ENCODE peak calls at places on chromosomes 16 and 17, in eight cellular contexts. B is HepG2, M is HCT116, P is H1, I is K562, Z is endothelial cell of umbilical vein, L is SK-N-MC, D is GM23338. H is an unnamed sample.

GRCh38 chr17:17836818-17837379 is at the start of gene SREBF1:
- DNase-seq in D (peak), Z (peak), B (peak), L (no peak), I (peak), M (no peak), P (peak), H (no peak)

GRCh38 chr16:73057369-73058210 is 9.7 kb upstream of the ZFHX3 start:
- DNase-seq in B (no peak), L (no peak), D (peak), M (no peak), I (peak), P (no peak), Z (peak), H (no peak)

GRCh38 chr16:67339453-67339852 is 12.8 kb downstream of the LRRC36 start:
- DNase-seq in P (no peak), B (peak), D (peak), L (no peak), M (peak), Z (peak), I (no peak), H (no peak)

GRCh38 chr16:29876578-29877249 is 13.7 kb upstream of the CDIPT start:
- DNase-seq in P (no peak), L (no peak), I (peak), D (peak), M (no peak), Z (no peak), B (no peak), H (no peak)

GRCh38 chr17:78197147-78197830 is 10.1 kb downstream of the AFMID start:
- DNase-seq in M (no peak), D (no peak), I (no peak), P (no peak), Z (no peak), B (no peak), L (no peak), H (no peak)

GRCh38 chr17:66373944-66374817 is 71.8 kb downstream of the PRKCA start:
- DNase-seq in L (no peak), I (peak), M (no peak), B (no peak), P (no peak), D (peak), Z (no peak), H (no peak)

GRCh38 chr17:3879591-3880417 is 13.0 kb downstream of the CAMKK1 start:
- DNase-seq in D (no peak), P (no peak), I (no peak), L (no peak), Z (no peak), B (no peak), M (no peak), H (no peak)

GRCh38 chr17:71505200-71505599 is 615.6 kb upstream of the SOX9 start:
- DNase-seq in D (no peak), Z (no peak), P (no peak), I (no peak), L (no peak), B (no peak), M (no peak), H (no peak)

GRCh38 chr16:88452485-88453216 is 429 bp upstream of the ZFPM1 start:
- DNase-seq in D (peak), P (peak), L (peak), I (peak), Z (peak), M (peak), B (peak), H (peak)

GRCh38 chr17:17736205-17737183 is 55.2 kb downstream of the RAI1 start:
- DNase-seq in L (no peak), Z (no peak), P (no peak), I (no peak), D (no peak), M (no peak), B (no peak), H (no peak)

GRCh38 chr16:82344157-82344556 is 174.1 kb upstream of the MPHOSPH6 start:
- DNase-seq in P (no peak), Z (no peak), B (peak), D (peak), M (no peak), L (no peak), I (no peak), H (no peak)

GRCh38 chr17:74159226-74159840 is 44.1 kb upstream of the RPL38 start:
- DNase-seq in I (no peak), Z (no peak), D (no peak), M (no peak), B (no peak), L (no peak), P (no peak), H (no peak)

GRCh38 chr16:88595101-88595500 is 24.9 kb downstream of the ZC3H18 start:
- DNase-seq in L (no peak), D (no peak), P (no peak), B (no peak), M (no peak), Z (no peak), I (no peak), H (no peak)

GRCh38 chr16:54509406-54509931 is 222.9 kb upstream of the IRX3 start:
- DNase-seq in D (no peak), Z (no peak), B (no peak), M (no peak), I (no peak), L (no peak), P (no peak), H (no peak)

GRCh38 chr16:84143784-84144199 is 1.2 kb downstream of the HSDL1 start:
- DNase-seq in Z (no peak), I (no peak), L (no peak), P (no peak), D (peak), M (no peak), B (no peak), H (no peak)

GRCh38 chr16:11014159-11014558 is 69.8 kb downstream of the CLEC16A start:
- DNase-seq in D (no peak), M (no peak), I (no peak), B (no peak), P (no peak), L (no peak), Z (no peak), H (no peak)

GRCh38 chr17:38577244-38577643 is 28.5 kb downstream of the SRCIN1 start:
- DNase-seq in B (no peak), D (no peak), P (no peak), L (no peak), Z (no peak), M (no peak), I (no peak), H (no peak)

GRCh38 chr17:47324224-47325020 is 667 bp downstream of the EFCAB13 start:
- DNase-seq in D (peak), P (no peak), Z (peak), L (no peak), B (no peak), I (no peak), M (no peak), H (peak)

GRCh38 chr16:11800385-11800718 is 3.3 kb upstream of the ZC3H7A start:
- DNase-seq in I (no peak), B (no peak), M (no peak), D (no peak), L (no peak), Z (no peak), P (no peak), H (no peak)

GRCh38 chr16:166375-167116 is 768 bp downstream of the HBM start:
- DNase-seq in M (no peak), B (no peak), Z (no peak), I (no peak), D (peak), L (no peak), P (no peak), H (no peak)
- TF ChIP-seq EZH2 in M (no peak), B (no peak), Z (no peak), I (no peak), D (peak), L (no peak), P (peak), H (no peak)

GRCh38 chr16:31273676-31274075 is 13.9 kb downstream of the ITGAM start:
- DNase-seq in I (no peak), M (no peak), P (no peak), Z (no peak), L (no peak), D (no peak), B (no peak), H (no peak)
- TF ChIP-seq POLR2AphosphoS5 in I (no peak), M (no peak), P (no peak), Z (no peak), L (no peak), D (no peak), B (no peak), H (no peak)

DNA sequence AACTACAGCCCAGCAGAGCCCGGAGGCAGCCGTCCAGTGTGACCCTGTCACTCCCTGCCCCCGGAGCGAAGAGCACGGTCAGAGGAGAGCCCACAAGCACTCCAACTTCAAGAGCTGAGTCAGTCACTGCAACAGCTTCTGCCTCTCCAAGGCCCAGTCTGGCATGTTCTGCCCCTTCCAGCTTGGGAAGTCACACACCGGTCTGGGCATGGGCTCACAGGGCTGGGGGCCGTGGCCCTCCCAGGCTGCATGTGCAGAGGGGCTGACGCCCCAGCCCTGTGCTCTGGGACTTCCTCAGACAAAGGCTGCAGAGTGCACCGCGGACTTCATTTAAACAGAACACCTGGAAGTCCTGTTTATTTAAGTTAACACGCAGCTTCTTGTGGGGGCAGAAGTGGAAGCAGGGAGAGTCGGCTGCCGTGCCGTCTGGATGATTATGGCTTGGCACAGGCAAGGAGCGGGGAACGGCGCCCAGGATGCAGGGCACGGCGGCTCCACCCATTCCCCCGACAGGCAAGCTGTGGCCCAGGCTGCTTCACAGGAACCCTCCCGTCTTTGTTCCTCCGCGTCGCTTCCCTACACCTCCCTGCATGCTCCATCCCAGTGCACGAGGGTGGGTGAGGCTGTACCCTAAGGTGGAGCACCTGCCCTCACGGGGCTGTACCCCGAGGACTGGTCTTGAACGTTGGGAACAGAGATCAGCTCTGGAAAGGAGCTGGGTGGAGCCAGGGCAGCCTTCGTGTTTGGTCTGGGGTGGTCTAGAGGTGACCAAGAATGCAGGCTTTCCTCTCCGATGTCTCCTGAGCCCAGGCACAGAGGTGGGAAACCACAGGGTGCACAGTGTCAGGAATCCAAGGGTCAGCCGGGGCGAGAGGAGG is 68.8 kb upstream of the METRNL start:
- DNase-seq in B (no peak), I (no peak), P (no peak), D (no peak), M (no peak), Z (no peak), L (no peak), H (no peak)
- TF ChIP-seq EZH2 in B (no peak), I (no peak), P (no peak), D (no peak), M (no peak), Z (no peak), L (no peak), H (no peak)

GRCh38 chr16:23400387-23400930 is 52.5 kb downstream of the COG7 start:
- DNase-seq in P (no peak), L (no peak), B (no peak), I (no peak), Z (no peak), M (no peak), D (no peak), H (no peak)
- TF ChIP-seq POLR2AphosphoS5 in P (no peak), L (no peak), B (no peak), I (no peak), Z (no peak), M (no peak), D (no peak), H (no peak)

DNA sequence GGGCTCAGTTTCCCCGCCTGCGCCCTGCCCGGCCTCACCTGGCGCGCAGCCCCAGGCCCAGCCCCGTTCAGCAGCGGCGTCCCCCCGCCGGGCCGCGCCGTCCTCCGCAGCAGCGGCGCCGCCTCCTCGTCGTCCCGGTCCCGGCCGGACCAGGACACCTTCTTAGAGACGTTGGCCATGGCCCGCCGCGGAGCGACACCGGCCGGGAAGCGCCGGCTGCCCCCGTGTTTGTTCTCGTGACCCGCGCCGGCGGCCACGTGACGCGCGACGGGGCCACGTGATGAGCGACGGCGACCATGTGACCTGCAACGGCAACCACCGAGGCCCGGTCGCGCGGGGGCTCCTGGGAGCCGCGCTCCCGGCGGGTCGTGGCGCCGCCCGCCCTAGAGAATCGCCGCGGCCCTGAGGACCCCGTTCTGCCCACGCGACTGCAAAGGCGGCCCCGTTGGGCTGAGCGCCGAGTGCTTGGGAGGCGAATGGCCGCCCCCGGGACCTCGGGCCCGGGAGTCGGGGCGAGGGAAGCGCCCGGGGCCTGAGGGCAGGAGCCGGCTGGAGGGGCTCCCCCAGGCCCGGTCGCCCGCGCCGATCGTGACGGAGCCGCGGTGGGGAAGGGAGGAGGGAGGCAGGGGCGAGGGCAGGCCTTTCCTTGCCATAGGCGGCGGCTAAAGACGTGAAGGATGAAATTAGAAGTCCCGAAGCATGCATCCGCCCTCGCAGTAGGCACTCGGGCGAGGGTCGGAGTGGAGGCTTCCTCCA is at the start of gene CLCN7:
- DNase-seq in M (peak), P (peak), L (no peak), B (peak), I (peak), D (peak), Z (peak), H (no peak)
- TF ChIP-seq EZH2 in M (no peak), P (no peak), L (no peak), B (no peak), I (no peak), D (no peak), Z (no peak), H (no peak)

GRCh38 chr17:37360632-37361031 is 15.2 kb upstream of the C17orf78 start:
- DNase-seq in I (no peak), B (no peak), M (no peak), D (no peak), Z (no peak), L (no peak), P (no peak), H (no peak)

GRCh38 chr17:37358098-37358829 is 17.5 kb upstream of the C17orf78 start:
- DNase-seq in L (no peak), P (peak), Z (peak), B (peak), I (peak), D (peak), M (no peak), H (no peak)

GRCh38 chr17:37361543-37361942 is 14.2 kb upstream of the C17orf78 start:
- DNase-seq in I (no peak), Z (no peak), D (no peak), M (no peak), B (no peak), L (no peak), P (no peak), H (no peak)

GRCh38 chr17:37359682-37360188 is 16.1 kb upstream of the C17orf78 start:
- DNase-seq in D (no peak), P (no peak), M (no peak), Z (no peak), L (no peak), B (no peak), I (no peak), H (no peak)

DNA sequence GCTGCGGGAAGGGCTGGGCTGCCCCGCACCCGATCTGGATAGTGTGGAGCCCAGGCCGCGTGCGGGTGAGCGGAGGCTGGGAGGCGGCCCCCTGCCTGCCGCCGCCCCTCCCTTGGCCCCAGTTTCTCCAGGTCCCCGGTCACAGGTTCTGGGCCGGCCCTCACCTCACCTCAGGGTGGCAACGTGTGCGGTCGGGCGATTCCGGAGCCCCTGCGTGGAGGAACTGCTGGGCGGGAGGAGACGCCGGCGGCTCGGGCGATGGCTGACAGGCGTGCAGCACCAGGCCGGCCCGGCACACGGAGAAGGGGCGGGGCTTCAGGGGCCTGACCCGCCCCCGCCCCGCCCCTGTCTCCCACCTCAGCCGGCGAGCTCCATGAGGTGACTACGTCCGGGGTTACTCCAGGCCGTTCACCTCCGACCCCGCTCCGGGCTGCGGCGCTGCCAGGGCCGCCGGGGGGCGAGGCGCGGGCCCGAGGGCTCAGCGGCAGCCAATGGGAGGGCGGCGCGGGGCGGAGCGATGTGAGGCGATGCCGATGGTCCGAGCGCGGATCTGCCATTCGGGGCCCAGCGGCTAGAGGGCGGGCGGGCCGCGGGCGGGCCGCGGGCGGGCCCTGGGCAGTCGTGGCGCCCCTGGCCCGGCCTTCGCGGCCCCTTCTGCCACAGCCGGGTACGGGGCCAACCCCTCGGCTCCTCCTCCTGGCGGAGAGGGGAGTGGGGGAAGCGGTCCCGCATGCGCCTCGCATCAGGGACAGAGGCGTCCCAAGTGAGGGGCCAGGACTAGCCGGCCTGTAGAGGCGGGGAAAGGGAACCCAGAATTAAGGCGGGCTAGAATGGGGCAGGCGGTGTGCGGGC is 16.7 kb upstream of the C17orf78 start:
- DNase-seq in D (peak), P (peak), I (peak), B (peak), Z (peak), M (peak), L (no peak), H (peak)
- TF ChIP-seq POLR2AphosphoS5 in D (peak), P (peak), I (peak), B (peak), Z (no peak), M (peak), L (peak), H (peak)

GRCh38 chr16:27852116-27852515 is 211.4 kb downstream of the GSG1L start:
- DNase-seq in D (no peak), Z (no peak), B (no peak), P (no peak), I (no peak), M (no peak), L (no peak), H (no peak)

GRCh38 chr16:27853101-27853500 is 210.4 kb downstream of the GSG1L start:
- DNase-seq in Z (no peak), B (no peak), D (no peak), P (no peak), M (no peak), L (no peak), I (no peak), H (no peak)

GRCh38 chr16:27852681-27853080 is 210.8 kb downstream of the GSG1L start:
- DNase-seq in B (no peak), D (no peak), Z (no peak), L (no peak), M (no peak), P (no peak), I (no peak), H (no peak)

GRCh38 chr16:27851586-27851985 is 211.9 kb downstream of the GSG1L start:
- DNase-seq in I (no peak), D (no peak), Z (no peak), P (no peak), L (no peak), M (no peak), B (no peak), H (no peak)

DNA sequence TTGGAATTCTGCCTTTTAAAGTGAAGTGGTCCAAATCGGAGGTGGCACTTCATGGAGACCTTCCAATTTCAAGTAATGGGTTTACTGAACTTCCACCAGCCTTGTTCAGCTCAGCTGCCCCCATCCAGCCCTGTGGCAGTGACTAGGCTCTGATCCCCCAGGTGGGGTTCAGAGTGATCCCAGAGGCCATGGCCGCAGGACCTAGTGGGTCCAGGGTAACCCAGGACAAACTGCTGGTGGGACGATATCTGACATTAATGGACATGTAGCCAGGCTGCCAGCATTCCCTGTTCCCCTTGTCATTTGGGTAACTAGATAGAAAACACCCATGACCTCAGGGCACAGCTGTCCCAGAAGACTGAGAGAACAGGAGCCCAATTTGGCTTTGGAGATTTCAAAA is 209.9 kb downstream of the GSG1L start:
- DNase-seq in I (no peak), B (no peak), L (no peak), Z (no peak), D (no peak), P (no peak), M (no peak), H (no peak)
- TF ChIP-seq EZH2 in I (no peak), B (no peak), L (no peak), Z (no peak), D (no peak), P (no peak), M (no peak), H (no peak)